ENCODE peak calls at places on chromosomes 4 and X, in eight cellular contexts. One of them, this sample, is unnamed.

GRCh38 chr4:47213971-47214370 is 182.6 kb downstream of the GABRB1 start:
- DNase-seq in iPS-NIHi11: no peak
- DNase-seq in GM12892: no peak
- DNase-seq in ACHN: peak
- DNase-seq in HS-27A: peak
- DNase-seq in AG10803: peak
- DNase-seq in uterus: no peak
- DNase-seq in Caco-2: no peak
- DNase-seq in this sample: peak

GRCh38 chr4:105666693-105667092 is 41.8 kb downstream of the INTS12 start:
- DNase-seq in AG10803: peak
- DNase-seq in uterus: no peak
- DNase-seq in HS-27A: no peak
- DNase-seq in Caco-2: no peak
- DNase-seq in ACHN: peak
- DNase-seq in GM12892: no peak
- DNase-seq in iPS-NIHi11: peak
- DNase-seq in this sample: no peak

GRCh38 chrX:55011294-55011693 is 11.1 kb downstream of the APEX2 start:
- DNase-seq in GM12892: no peak
- DNase-seq in HS-27A: no peak
- DNase-seq in uterus: no peak
- DNase-seq in ACHN: no peak
- DNase-seq in iPS-NIHi11: peak
- DNase-seq in AG10803: no peak
- DNase-seq in Caco-2: no peak
- DNase-seq in this sample: no peak

GRCh38 chr4:132737344-132737743 is 411.8 kb upstream of the PCDH10 start:
- DNase-seq in HS-27A: no peak
- DNase-seq in AG10803: no peak
- DNase-seq in GM12892: no peak
- DNase-seq in Caco-2: peak
- DNase-seq in iPS-NIHi11: peak
- DNase-seq in uterus: no peak
- DNase-seq in ACHN: no peak
- DNase-seq in this sample: no peak

GRCh38 chr4:38504396-38504715 is 159.6 kb upstream of the KLF3 start:
- DNase-seq in iPS-NIHi11: no peak
- DNase-seq in AG10803: no peak
- DNase-seq in GM12892: no peak
- DNase-seq in HS-27A: no peak
- DNase-seq in uterus: no peak
- DNase-seq in Caco-2: no peak
- DNase-seq in ACHN: no peak
- DNase-seq in this sample: no peak

GRCh38 chr4:34108456-34108855 is 2135.9 kb downstream of the ARAP2 start:
- DNase-seq in AG10803: peak
- DNase-seq in HS-27A: no peak
- DNase-seq in Caco-2: no peak
- DNase-seq in iPS-NIHi11: no peak
- DNase-seq in ACHN: no peak
- DNase-seq in uterus: no peak
- DNase-seq in GM12892: no peak
- DNase-seq in this sample: no peak

GRCh38 chr4:168647976-168648375 is 151.1 kb downstream of the PALLD start:
- DNase-seq in Caco-2: no peak
- DNase-seq in ACHN: peak
- DNase-seq in AG10803: no peak
- DNase-seq in iPS-NIHi11: no peak
- DNase-seq in GM12892: no peak
- DNase-seq in HS-27A: no peak
- DNase-seq in uterus: no peak
- DNase-seq in this sample: no peak

GRCh38 chr4:2364654-2365053 is 53.8 kb downstream of the ZFYVE28 start:
- DNase-seq in GM12892: no peak
- DNase-seq in uterus: no peak
- DNase-seq in Caco-2: no peak
- DNase-seq in ACHN: peak
- DNase-seq in HS-27A: no peak
- DNase-seq in iPS-NIHi11: no peak
- DNase-seq in AG10803: peak
- DNase-seq in this sample: no peak

GRCh38 chr4:183074288-183074990 is 24.6 kb upstream of the WWC2 start:
- DNase-seq in HS-27A: peak
- DNase-seq in GM12892: no peak
- DNase-seq in iPS-NIHi11: peak
- DNase-seq in AG10803: peak
- DNase-seq in ACHN: peak
- DNase-seq in Caco-2: peak
- DNase-seq in uterus: no peak
- DNase-seq in this sample: peak

GRCh38 chr4:121370729-121371325 is 10.0 kb downstream of the QRFPR start:
- DNase-seq in HS-27A: peak
- DNase-seq in iPS-NIHi11: peak
- DNase-seq in Caco-2: no peak
- DNase-seq in ACHN: peak
- DNase-seq in GM12892: no peak
- DNase-seq in AG10803: peak
- DNase-seq in uterus: peak
- DNase-seq in this sample: peak

GRCh38 chr4:150782311-150782710 is 200.4 kb downstream of the MAB21L2 start:
- DNase-seq in HS-27A: peak
- DNase-seq in iPS-NIHi11: no peak
- DNase-seq in GM12892: no peak
- DNase-seq in Caco-2: no peak
- DNase-seq in uterus: no peak
- DNase-seq in AG10803: no peak
- DNase-seq in ACHN: no peak
- DNase-seq in this sample: peak

GRCh38 chrX:48896611-48897011 is 957 bp downstream of the TIMM17B start:
- DNase-seq in GM12892: no peak
- DNase-seq in HS-27A: no peak
- DNase-seq in uterus: no peak
- DNase-seq in ACHN: no peak
- DNase-seq in AG10803: peak
- DNase-seq in Caco-2: no peak
- DNase-seq in iPS-NIHi11: no peak
- DNase-seq in this sample: no peak

GRCh38 chr4:123315617-123316016 is 81.0 kb upstream of the SPRY1 start:
- DNase-seq in Caco-2: no peak
- DNase-seq in AG10803: no peak
- DNase-seq in HS-27A: no peak
- DNase-seq in GM12892: no peak
- DNase-seq in ACHN: no peak
- DNase-seq in iPS-NIHi11: no peak
- DNase-seq in uterus: no peak
- DNase-seq in this sample: no peak

GRCh38 chr4:136687118-136687517 is 845.2 kb downstream of the PCDH18 start:
- DNase-seq in Caco-2: no peak
- DNase-seq in GM12892: no peak
- DNase-seq in HS-27A: no peak
- DNase-seq in AG10803: no peak
- DNase-seq in ACHN: no peak
- DNase-seq in uterus: no peak
- DNase-seq in iPS-NIHi11: peak
- DNase-seq in this sample: peak

GRCh38 chr4:165600959-165601674 is 222.3 kb downstream of the CPE start:
- DNase-seq in AG10803: no peak
- DNase-seq in GM12892: no peak
- DNase-seq in HS-27A: no peak
- DNase-seq in uterus: no peak
- DNase-seq in iPS-NIHi11: no peak
- DNase-seq in Caco-2: no peak
- DNase-seq in ACHN: no peak
- DNase-seq in this sample: no peak

GRCh38 chrX:38214551-38214950 is 6.1 kb downstream of the SRPX start:
- DNase-seq in ACHN: no peak
- DNase-seq in iPS-NIHi11: no peak
- DNase-seq in uterus: no peak
- DNase-seq in HS-27A: no peak
- DNase-seq in AG10803: peak
- DNase-seq in Caco-2: no peak
- DNase-seq in GM12892: no peak
- DNase-seq in this sample: no peak

GRCh38 chr4:108355523-108356208 is 186.9 kb upstream of the LEF1 start:
- DNase-seq in Caco-2: no peak
- DNase-seq in uterus: no peak
- DNase-seq in ACHN: no peak
- DNase-seq in iPS-NIHi11: no peak
- DNase-seq in AG10803: no peak
- DNase-seq in GM12892: no peak
- DNase-seq in HS-27A: no peak
- DNase-seq in this sample: no peak

GRCh38 chr4:3834921-3835521 is 68.8 kb downstream of the ADRA2C start:
- DNase-seq in iPS-NIHi11: no peak
- DNase-seq in Caco-2: no peak
- DNase-seq in ACHN: no peak
- DNase-seq in GM12892: no peak
- DNase-seq in AG10803: no peak
- DNase-seq in uterus: no peak
- DNase-seq in HS-27A: no peak
- DNase-seq in this sample: peak

GRCh38 chr4:22515145-22515887 is 550 bp downstream of the ADGRA3 start:
- DNase-seq in uterus: peak
- DNase-seq in HS-27A: no peak
- DNase-seq in ACHN: peak
- DNase-seq in GM12892: peak
- DNase-seq in iPS-NIHi11: peak
- DNase-seq in Caco-2: peak
- DNase-seq in AG10803: peak
- DNase-seq in this sample: peak

This sample was measured in HepG2.